ENCODE peak calls at places on chromosomes 16 and 17, in five cellular contexts. M, U, O, I and P are unnamed samples.
A peak's percentile ranks its signal among the peaks of the same experiment; 100 is the strongest.

GRCh38 chr17:76585649-76586593 is at the start of gene ST6GALNAC2:
- DNase-seq in M (no peak), U (peak; percentile 41), O (peak; percentile 90), I (peak; percentile 80), P (peak; percentile 17)

GRCh38 chr16:89077076-89077475 is 16.6 kb upstream of the ACSF3 start:
- DNase-seq in M (no peak), U (no peak), O (no peak), I (no peak), P (no peak)

GRCh38 chr17:19672009-19672837 is 23.7 kb downstream of the ALDH3A2 start:
- DNase-seq in M (no peak), U (peak; percentile 43), O (peak; percentile 68), I (peak; percentile 60), P (no peak)

GRCh38 chr17:64975318-64976087 is 56.2 kb upstream of the LRRC37A3 start:
- DNase-seq in M (peak; percentile 79), U (peak; percentile 91), O (peak; percentile 98), I (peak; percentile 95), P (peak; percentile 97)

GRCh38 chr17:64091116-64091515 is 38.8 kb downstream of the ERN1 start:
- DNase-seq in M (no peak), U (no peak), O (no peak), I (no peak), P (no peak)

GRCh38 chr17:57708401-57708800 is 36.7 kb downstream of the CCDC182 start:
- DNase-seq in M (no peak), U (no peak), O (no peak), I (no peak), P (no peak)

GRCh38 chr17:46862949-46863348 is 11.6 kb downstream of the WNT9B start:
- DNase-seq in M (no peak), U (no peak), O (no peak), I (no peak), P (no peak)

GRCh38 chr16:3752984-3753383 is 35.7 kb upstream of the TRAP1 start:
- DNase-seq in M (no peak), U (no peak), O (no peak), I (no peak), P (no peak)

GRCh38 chr17:83079766-83080616 is 582 bp downstream of the METRNL start:
- DNase-seq in M (no peak), U (no peak), O (no peak), I (no peak), P (no peak)

GRCh38 chr16:31412750-31413149 is 15.4 kb downstream of the COX6A2 start:
- DNase-seq in M (no peak), U (no peak), O (no peak), I (no peak), P (no peak)

GRCh38 chr16:88407807-88408206 is 25.0 kb downstream of the ZNF469 start:
- DNase-seq in M (no peak), U (no peak), O (no peak), I (no peak), P (no peak)

GRCh38 chr16:26963109-26963508 is 103.6 kb upstream of the C16orf82 start:
- DNase-seq in M (no peak), U (no peak), O (no peak), I (no peak), P (no peak)

GRCh38 chr16:55759983-55760664 is 72.8 kb downstream of the CES1 start:
- DNase-seq in M (no peak), U (peak; percentile 28), O (peak; percentile 22), I (no peak), P (no peak)

GRCh38 chr16:88326611-88327485 is 55.9 kb upstream of the ZNF469 start:
- DNase-seq in M (no peak), U (no peak), O (no peak), I (no peak), P (no peak)

GRCh38 chr16:12653820-12654392 is 149.8 kb downstream of the CPPED1 start:
- DNase-seq in M (no peak), U (no peak), O (no peak), I (no peak), P (no peak)

GRCh38 chr17:30148376-30148775 is 31.8 kb downstream of the NSRP1 start:
- DNase-seq in M (no peak), U (no peak), O (no peak), I (no peak), P (no peak)

GRCh38 chr16:89476811-89477261 is 13.5 kb downstream of the ANKRD11 start:
- DNase-seq in M (no peak), U (no peak), O (no peak), I (no peak), P (no peak)

GRCh38 chr17:76515291-76515949 is 14.2 kb upstream of the RHBDF2 start:
- DNase-seq in M (peak; percentile 89), U (peak; percentile 92), O (peak; percentile 80), I (peak; percentile 54), P (peak; percentile 87)

GRCh38 chr16:17241264-17241835 is 229.4 kb downstream of the XYLT1 start:
- DNase-seq in M (no peak), U (peak; percentile 77), O (no peak), I (no peak), P (no peak)

GRCh38 chr16:27314161-27314723 is 468 bp downstream of the IL4R start:
- DNase-seq in M (peak; percentile 97), U (peak; percentile 69), O (peak; percentile 85), I (peak; percentile 63), P (no peak)

GRCh38 chr16:14026572-14026971 is 44.5 kb upstream of the MRTFB start:
- DNase-seq in M (no peak), U (no peak), O (no peak), I (no peak), P (no peak)

GRCh38 chr16:84044108-84044488 is 1.5 kb upstream of the SLC38A8 start:
- DNase-seq in M (no peak), U (no peak), O (no peak), I (no peak), P (no peak)

GRCh38 chr16:77406680-77407079 is 28.2 kb downstream of the ADAMTS18 start:
- DNase-seq in M (peak; percentile 11), U (no peak), O (no peak), I (no peak), P (no peak)

GRCh38 chr16:3266873-3267537 is 10.6 kb upstream of the MEFV start:
- DNase-seq in M (peak; percentile 20), U (no peak), O (no peak), I (no peak), P (no peak)

GRCh38 chr17:67779098-67779672 is 46.1 kb upstream of the BPTF start:
- DNase-seq in M (peak; percentile 87), U (peak; percentile 39), O (peak; percentile 39), I (peak; percentile 70), P (no peak)

GRCh38 chr16:8564934-8565345 is 25.4 kb downstream of the TMEM114 start:
- DNase-seq in M (no peak), U (no peak), O (no peak), I (no peak), P (no peak)

GRCh38 chr17:74061758-74062157 is 141.7 kb upstream of the RPL38 start:
- DNase-seq in M (no peak), U (no peak), O (no peak), I (no peak), P (no peak)
- H3K27me3 ChIP-seq in M (no peaks in the 10 kb centered on the region), U (no peaks in the 10 kb centered on the region), O (no peaks in the 10 kb centered on the region), I (no peaks in the 10 kb centered on the region), P (no peaks in the 10 kb centered on the region)

DNA sequence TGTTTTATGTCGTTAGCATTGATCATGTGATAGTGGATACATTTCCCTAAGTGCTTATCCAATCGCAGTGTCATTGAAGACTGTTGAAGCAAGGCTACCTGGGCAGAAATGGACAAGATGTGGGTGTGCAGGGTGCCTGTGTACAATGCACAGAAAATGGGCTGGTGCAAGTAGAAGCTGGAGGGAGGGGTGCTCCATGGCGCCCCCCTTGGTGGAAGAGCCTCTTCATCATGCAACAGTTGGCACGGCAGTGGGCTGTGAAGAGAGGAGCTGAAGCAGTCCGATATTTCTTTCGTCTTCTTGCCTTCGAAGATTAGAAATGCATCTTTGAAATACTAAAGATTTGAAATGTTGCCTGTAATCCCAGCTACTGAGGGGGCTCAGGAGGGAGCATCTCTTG is 100.5 kb downstream of the PLCG2 start:
- DNase-seq in M (no peak), U (no peak), O (no peak), I (no peak), P (no peak)
- TF ChIP-seq CTCF in M (peak; percentile 36), U (no peak), O (no peak), I (no peak), P (no peak)

GRCh38 chr16:86462334-86463084 is 47.8 kb upstream of the FOXF1 start:
- DNase-seq in M (peak; percentile 1), U (no peak), O (no peak), I (no peak), P (no peak)
- H3K27me3 ChIP-seq in M (peaks cover 3% of the 10 kb centered on the region), U (no peaks in the 10 kb centered on the region), O (no peaks in the 10 kb centered on the region), I (no peaks in the 10 kb centered on the region), P (no peaks in the 10 kb centered on the region)

DNA sequence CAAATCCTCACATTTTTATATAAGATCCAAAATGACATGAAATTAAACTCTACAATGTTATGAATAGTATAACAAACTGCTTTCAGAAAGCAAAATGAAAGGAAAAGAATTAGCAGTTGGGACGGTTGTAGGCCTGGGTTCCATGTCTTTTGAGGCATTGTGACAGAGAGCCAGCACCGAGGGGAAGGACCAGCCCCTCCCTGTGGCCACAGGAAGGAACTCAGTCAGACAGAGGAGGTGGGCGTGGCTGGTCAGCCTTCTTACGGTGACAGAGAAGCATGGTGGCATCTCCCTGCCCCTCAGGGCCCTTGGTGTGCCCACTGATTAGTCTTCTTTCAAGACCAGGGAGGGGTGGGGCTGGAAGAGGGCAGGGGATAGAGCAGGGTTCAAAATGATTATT is 5.7 kb downstream of the ZNF319 start:
- DNase-seq in M (peak; percentile 47), U (peak; percentile 59), O (peak; percentile 86), I (no peak), P (peak; percentile 34)
- TF ChIP-seq CTCF in M (peak; percentile 69), U (no peak), O (peak; percentile 51), I (peak; percentile 33), P (no peak)

GRCh38 chr17:74941128-74941725 is 5.5 kb downstream of the OTOP3 start:
- DNase-seq in M (no peak), U (no peak), O (no peak), I (no peak), P (no peak)

GRCh38 chr17:74938194-74938950 is 2.7 kb downstream of the OTOP3 start:
- DNase-seq in M (no peak), U (no peak), O (no peak), I (no peak), P (no peak)

GRCh38 chr17:74937064-74938051 is 1.7 kb downstream of the OTOP3 start:
- DNase-seq in M (no peak), U (no peak), O (no peak), I (no peak), P (no peak)

GRCh38 chr17:74936470-74936799 is 737 bp downstream of the OTOP3 start:
- DNase-seq in M (no peak), U (no peak), O (no peak), I (no peak), P (no peak)

DNA sequence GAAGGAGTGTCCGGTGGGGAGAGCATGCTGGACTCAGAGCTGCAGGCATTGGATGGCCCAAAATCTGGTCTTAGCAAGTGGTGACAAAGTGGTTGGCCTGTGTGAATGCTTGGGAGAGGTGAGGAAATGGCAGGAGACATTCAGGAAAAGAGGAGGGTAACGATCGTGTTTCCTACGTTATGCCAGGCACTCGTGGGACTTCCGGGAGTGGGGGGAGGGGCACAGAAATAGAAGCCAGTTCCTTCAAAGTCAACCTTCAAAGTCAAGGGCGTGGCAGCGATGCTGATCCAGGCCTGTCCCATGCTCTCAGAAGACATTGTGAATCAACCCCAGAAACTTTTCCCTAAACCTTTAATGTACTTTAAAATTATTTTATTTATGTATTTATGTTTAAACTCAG is 3.8 kb downstream of the OTOP3 start:
- DNase-seq in M (no peak), U (no peak), O (no peak), I (no peak), P (no peak)
- H3K27me3 ChIP-seq in M (peaks cover 42% of the 10 kb centered on the region), U (no peaks in the 10 kb centered on the region), O (peaks cover 8% of the 10 kb centered on the region), I (no peaks in the 10 kb centered on the region), P (peaks cover 33% of the 10 kb centered on the region)